ENCODE peak calls at places on chromosomes 16 and 17, in seven cellular contexts. E is Peyer's patch, O is SJCRH30, F is BE2C, S is MM.1S, L is K562, N is GM23248. M is an unnamed sample.
A peak's percentile ranks its signal among the peaks of the same experiment; 100 is the strongest.

GRCh38 chr16:3745751-3746355 is 28.5 kb upstream of the TRAP1 start:
- DNase-seq in E (peak; percentile 32), O (no peak), F (no peak), N (peak; percentile 14), L (no peak), S (no peak), M (no peak)

GRCh38 chr16:11609474-11610120 is 22.9 kb upstream of the LITAF start:
- DNase-seq in N (no peak), F (no peak), S (no peak), O (peak; percentile 45), L (no peak), E (no peak), M (no peak)

GRCh38 chr16:86619263-86619935 is 41.0 kb downstream of the FOXL1 start:
- DNase-seq in S (no peak), F (no peak), O (no peak), L (peak; percentile 37), E (no peak), N (peak; percentile 66), M (no peak)

GRCh38 chr16:50692999-50693781 is at the start of gene NOD2:
- DNase-seq in L (peak; percentile 41), N (peak; percentile 38), S (peak; percentile 34), O (no peak), F (no peak), E (no peak), M (no peak)

GRCh38 chr16:55515110-55515509 is 6.2 kb downstream of the LPCAT2 start:
- DNase-seq in S (no peak), N (no peak), E (no peak), F (no peak), O (no peak), L (no peak), M (no peak)

GRCh38 chr17:1060991-1061390 is 64.1 kb downstream of the TIMM22 start:
- DNase-seq in E (peak; percentile 69), F (no peak), O (peak; percentile 91), L (no peak), S (peak; percentile 53), N (peak; percentile 99), M (no peak)

GRCh38 chr16:54402270-54402669 is 115.7 kb upstream of the IRX3 start:
- DNase-seq in S (no peak), N (peak; percentile 84), L (no peak), E (no peak), O (no peak), F (no peak), M (no peak)

GRCh38 chr16:77613115-77613514 is 109.2 kb upstream of the NUDT7 start:
- DNase-seq in L (no peak), E (no peak), N (peak; percentile 10), O (no peak), F (no peak), S (no peak), M (no peak)

GRCh38 chr16:68311316-68311620 is 449 bp downstream of the PRMT7 start:
- DNase-seq in E (no peak), L (no peak), O (peak; percentile 60), F (no peak), N (peak; percentile 67), S (peak; percentile 71), M (peak; percentile 63)

GRCh38 chr16:78443780-78444422 is 344.4 kb downstream of the WWOX start:
- DNase-seq in E (no peak), S (no peak), F (no peak), L (peak; percentile 44), N (peak; percentile 0), O (no peak), M (no peak)

GRCh38 chr17:31512104-31512740 is 120.7 kb downstream of the RAB11FIP4 start:
- DNase-seq in S (no peak), E (no peak), N (no peak), O (no peak), L (no peak), F (no peak), M (no peak)

DNA sequence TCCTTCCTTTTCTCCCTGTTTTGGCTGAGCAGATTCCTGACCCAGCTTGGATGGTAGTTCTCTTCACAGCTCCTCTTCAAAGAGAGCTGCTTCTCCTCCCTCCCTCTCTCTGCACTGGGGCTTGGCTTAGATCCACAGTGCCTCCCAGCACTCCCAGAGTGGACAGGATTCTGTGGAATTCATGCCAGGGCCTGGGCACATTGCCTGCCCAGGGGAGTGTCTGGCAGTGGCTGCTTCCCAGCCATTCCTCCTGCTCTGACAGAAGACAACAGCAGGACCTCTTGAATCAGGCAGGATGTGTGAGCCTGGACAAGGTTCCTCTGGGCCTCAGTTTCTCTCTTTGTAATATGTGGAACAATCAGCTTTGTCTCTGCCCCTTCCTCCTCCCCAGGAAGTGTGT is 4.5 kb upstream of the MMP28 start:
- DNase-seq in F (peak; percentile 58), O (no peak), S (no peak), E (no peak), L (no peak), N (peak; percentile 77), M (no peak)
- H3K27me3 ChIP-seq in F (no peaks in the 10 kb centered on the region), O (peaks cover 43% of the 10 kb centered on the region), S (peaks cover 39% of the 10 kb centered on the region), E (no peaks in the 10 kb centered on the region), L (peaks cover 38% of the 10 kb centered on the region), N (peaks cover 29% of the 10 kb centered on the region), M (peaks cover 4% of the 10 kb centered on the region)

DNA sequence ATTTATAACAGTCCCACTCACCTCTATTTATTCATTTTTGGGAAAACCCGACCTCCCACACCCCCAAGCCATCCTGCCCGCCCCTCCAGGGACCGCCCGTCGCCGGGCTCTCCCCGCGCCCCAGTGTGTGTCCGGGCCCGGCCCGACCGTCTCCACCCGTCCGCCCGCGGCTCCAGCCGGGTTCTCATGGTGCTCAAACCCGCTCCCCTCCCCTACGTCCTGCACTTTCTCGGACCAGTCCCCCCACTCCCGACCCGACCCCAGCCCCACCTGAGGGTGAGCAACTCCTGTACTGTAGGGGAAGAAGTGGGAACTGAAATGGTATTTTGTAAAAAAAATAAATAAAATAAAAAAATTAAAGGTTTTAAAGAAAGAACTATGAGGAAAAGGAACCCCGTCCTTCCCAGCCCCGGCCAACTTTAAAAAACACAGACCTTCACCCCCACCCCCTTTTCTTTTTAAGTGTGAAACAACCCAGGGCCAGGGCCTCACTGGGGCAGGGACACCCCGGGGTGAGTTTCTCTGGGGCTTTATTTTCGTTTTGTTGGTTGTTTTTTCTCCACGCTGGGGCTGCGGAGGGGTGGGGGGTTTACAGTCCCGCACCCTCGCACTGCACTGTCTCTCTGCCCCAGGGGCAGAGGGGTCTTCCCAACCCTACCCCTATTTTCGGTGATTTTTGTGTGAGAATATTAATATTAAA is 638 bp upstream of the TMEM88 start:
- DNase-seq in N (no peak), E (no peak), S (no peak), L (no peak), F (no peak), O (no peak), M (no peak)
- H3K9me3 ChIP-seq in N (no peaks in the 10 kb centered on the region), E (no peaks in the 10 kb centered on the region), S (no peaks in the 10 kb centered on the region), L (no peaks in the 10 kb centered on the region), F (no peaks in the 10 kb centered on the region), O (no peaks in the 10 kb centered on the region), M (no peaks in the 10 kb centered on the region)

DNA sequence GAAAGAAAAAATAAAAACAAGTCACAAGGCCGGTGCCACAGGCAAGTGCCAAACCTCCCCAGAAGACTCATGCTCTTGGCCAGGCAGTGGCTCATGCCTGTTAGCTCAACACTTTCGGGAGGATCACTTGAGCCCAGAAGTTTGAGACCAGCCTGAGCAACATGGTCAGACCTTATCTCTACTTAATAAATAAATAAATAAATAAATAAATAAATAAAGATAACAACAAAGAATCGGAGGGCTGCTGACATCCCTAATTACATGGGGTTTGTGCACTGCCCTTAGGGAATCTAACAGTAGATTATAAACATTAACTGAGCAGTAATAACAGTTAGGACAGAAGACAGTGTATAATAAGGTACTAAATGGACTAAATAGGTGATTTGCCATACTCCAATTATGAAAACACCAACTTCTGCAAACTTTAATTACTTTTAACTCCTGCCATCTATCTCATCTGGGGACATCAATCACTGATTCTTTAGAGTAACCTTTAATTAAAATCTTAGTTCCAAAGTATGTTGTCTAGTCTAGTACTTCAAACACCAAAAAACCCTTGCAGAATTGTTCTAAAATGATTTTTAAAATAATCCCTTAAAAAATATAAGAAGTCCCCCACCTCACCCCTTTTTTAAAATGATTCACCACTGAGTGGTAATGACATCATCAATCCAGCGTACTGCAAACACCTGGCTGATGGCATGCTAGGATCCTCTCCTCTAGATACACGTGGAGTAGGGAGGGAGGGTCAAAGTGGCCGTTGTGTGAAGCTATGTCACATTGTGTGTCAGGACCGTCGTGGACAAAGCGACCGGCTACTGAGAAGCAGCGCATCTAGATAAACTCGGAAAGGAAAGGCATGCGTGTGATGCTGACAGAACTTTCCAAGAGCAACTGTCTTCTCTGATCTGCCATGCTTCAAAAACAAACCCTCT is 28.5 kb downstream of the CYTH1 start:
- DNase-seq in O (no peak), S (no peak), L (no peak), F (no peak), N (no peak), E (no peak), M (peak; percentile 52)
- H3K4me3 ChIP-seq in O (no peak overlapping the region), S (no peak overlapping the region), L (no peak overlapping the region), F (no peak overlapping the region), N (no peak overlapping the region), E (no peak overlapping the region), M (peak overlapping the region; percentile 31)

DNA sequence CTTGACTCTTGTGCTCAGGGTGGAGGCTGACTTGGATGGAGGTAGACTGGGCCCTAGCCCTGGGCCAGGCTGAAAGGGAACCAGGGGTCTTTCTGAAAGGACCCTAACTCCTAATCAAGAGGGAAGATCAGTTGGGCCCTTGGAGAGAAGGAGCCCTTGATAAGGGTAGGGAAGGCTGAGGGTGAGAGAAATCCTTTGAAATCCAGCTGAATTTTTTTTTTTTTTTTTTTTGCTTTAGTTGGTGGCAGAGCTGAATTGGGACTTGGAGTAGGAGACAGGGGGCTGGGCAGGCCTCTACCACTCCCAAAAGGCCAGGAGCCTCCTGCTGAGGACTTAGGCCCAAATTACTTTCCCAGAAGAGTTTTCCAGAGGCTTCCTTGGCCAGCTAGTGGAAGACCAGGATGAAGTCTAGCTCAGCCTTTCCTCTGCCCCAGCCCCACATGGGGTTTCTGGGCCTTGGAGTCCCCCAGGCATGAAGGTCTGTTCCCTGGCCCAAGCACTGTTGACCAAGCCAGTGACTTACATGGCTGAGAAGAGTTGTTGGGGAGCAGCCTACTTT is 641 bp upstream of the HOXB3 start:
- DNase-seq in F (no peak), S (no peak), O (no peak), E (no peak), N (no peak), L (no peak), M (no peak)
- H3K27me3 ChIP-seq in F (peaks cover 96% of the 10 kb centered on the region), S (peaks cover 24% of the 10 kb centered on the region), O (no peaks in the 10 kb centered on the region), E (no peaks in the 10 kb centered on the region), N (no peaks in the 10 kb centered on the region), L (no peaks in the 10 kb centered on the region), M (peaks cover 55% of the 10 kb centered on the region)

GRCh38 chr17:75486951-75487350 is 28.4 kb downstream of the CASKIN2 start:
- DNase-seq in O (no peak), L (no peak), F (no peak), N (no peak), S (no peak), E (no peak), M (no peak)
- H3K9me3 ChIP-seq in O (no peaks in the 10 kb centered on the region), L (no peaks in the 10 kb centered on the region), F (no peaks in the 10 kb centered on the region), N (no peaks in the 10 kb centered on the region), S (no peaks in the 10 kb centered on the region), E (no peaks in the 10 kb centered on the region), M (no peaks in the 10 kb centered on the region)

DNA sequence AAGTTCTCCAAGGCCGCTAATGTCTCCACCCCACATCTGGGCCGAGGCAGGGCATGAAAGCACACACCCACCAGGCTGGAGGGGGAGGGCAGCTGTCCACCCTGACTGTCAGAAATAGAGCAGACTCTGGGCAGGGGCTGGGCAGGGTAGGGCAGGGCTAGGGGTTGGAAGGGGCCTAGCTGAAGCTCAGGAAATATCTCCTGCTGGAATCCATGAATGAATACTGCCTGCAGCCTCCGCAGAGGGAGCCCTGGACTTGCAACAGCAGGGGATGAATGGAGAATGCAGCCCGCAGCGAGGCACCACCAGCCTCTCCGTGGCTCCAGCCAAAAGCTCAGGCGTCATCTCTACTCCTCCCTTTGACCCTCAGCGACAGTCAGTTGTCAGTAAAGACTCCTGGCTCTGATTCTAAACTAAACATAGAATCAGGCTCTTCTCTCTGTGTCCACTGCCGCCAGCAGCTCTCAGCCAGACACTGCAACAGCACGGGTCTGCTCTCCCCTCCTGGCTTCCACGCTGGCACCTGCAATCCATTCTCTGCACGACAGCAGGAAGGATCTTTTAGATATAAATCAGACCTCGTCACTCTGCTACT is 23.9 kb upstream of the NGFR start:
- DNase-seq in O (peak; percentile 41), E (no peak), N (peak; percentile 61), L (no peak), S (no peak), F (no peak), M (no peak)
- H3K4me3 ChIP-seq in O (no peak overlapping the region), E (no peak overlapping the region), N (no peak overlapping the region), L (no peak overlapping the region), S (no peak overlapping the region), F (no peak overlapping the region), M (no peak overlapping the region)

M was measured in CD8-positive, alpha-beta T cell.